ENCODE peak calls at places on chromosomes 6 and 20, in seven cellular contexts. N, L, J, D, F, O and Z are unnamed samples.

GRCh38 chr6:81761197-81761596 is 8.7 kb upstream of the TENT5A start:
- DNase-seq in N (no peak), L (no peak), J (no peak), D (no peak), F (no peak), O (no peak), Z (no peak)

GRCh38 chr6:149852180-149852579 is 12.0 kb downstream of the LRP11 start:
- DNase-seq in N (no peak), L (no peak), J (no peak), D (no peak), F (no peak), O (no peak), Z (peak; percentile 49)

GRCh38 chr20:16947346-16947943 is 199.3 kb downstream of the OTOR start:
- DNase-seq in N (no peak), L (no peak), J (no peak), D (no peak), F (no peak), O (no peak), Z (no peak)

GRCh38 chr20:45796336-45797070 is 4.7 kb downstream of the DNTTIP1 start:
- DNase-seq in N (no peak), L (no peak), J (no peak), D (no peak), F (no peak), O (no peak), Z (no peak)

GRCh38 chr6:6875818-6876470 is 231.8 kb upstream of the RREB1 start:
- DNase-seq in N (no peak), L (no peak), J (no peak), D (no peak), F (peak; percentile 66), O (peak; percentile 88), Z (peak; percentile 54)

GRCh38 chr20:38649275-38649891 is 47.8 kb downstream of the ARHGAP40 start:
- DNase-seq in N (no peak), L (no peak), J (no peak), D (no peak), F (no peak), O (no peak), Z (peak; percentile 46)

GRCh38 chr20:21101453-21102251 is 4.5 kb downstream of the LINC00237 start:
- DNase-seq in N (no peak), L (peak; percentile 28), J (no peak), D (peak; percentile 22), F (no peak), O (no peak), Z (peak; percentile 29)

GRCh38 chr20:44714701-44715494 is at the start of gene CCN5:
- DNase-seq in N (peak; percentile 87), L (peak; percentile 77), J (peak; percentile 74), D (peak; percentile 89), F (peak; percentile 32), O (no peak), Z (peak; percentile 94)

GRCh38 chr6:146095481-146095880 is 66.6 kb downstream of the GRM1 start:
- DNase-seq in N (no peak), L (no peak), J (no peak), D (no peak), F (no peak), O (no peak), Z (no peak)

GRCh38 chr20:51613576-51613975 is 71.1 kb upstream of the NFATC2 start:
- DNase-seq in N (no peak), L (no peak), J (peak; percentile 77), D (no peak), F (no peak), O (no peak), Z (no peak)

GRCh38 chr6:140908505-140908904 is 1224.2 kb upstream of the GJE1 start:
- DNase-seq in N (no peak), L (no peak), J (no peak), D (no peak), F (no peak), O (no peak), Z (no peak)

GRCh38 chr6:158715330-158716311 is 65.8 kb downstream of the SYTL3 start:
- DNase-seq in N (no peak), L (peak; percentile 38), J (no peak), D (no peak), F (no peak), O (no peak), Z (no peak)

GRCh38 chr6:11494786-11495564 is 42.6 kb upstream of the TMEM170B start:
- DNase-seq in N (no peak), L (no peak), J (no peak), D (no peak), F (no peak), O (no peak), Z (no peak)

GRCh38 chr20:54416770-54417169 is 58.6 kb upstream of the DOK5 start:
- DNase-seq in N (no peak), L (no peak), J (no peak), D (no peak), F (no peak), O (no peak), Z (no peak)

GRCh38 chr6:37624606-37625574 is 72.8 kb downstream of the MDGA1 start:
- DNase-seq in N (peak; percentile 78), L (peak; percentile 77), J (no peak), D (peak; percentile 55), F (no peak), O (no peak), Z (peak; percentile 66)

GRCh38 chr6:144515761-144516160 is 230.6 kb downstream of the UTRN start:
- DNase-seq in N (no peak), L (no peak), J (no peak), D (no peak), F (no peak), O (no peak), Z (no peak)

GRCh38 chr6:30882764-30883475 is 1.4 kb upstream of the DDR1 start:
- DNase-seq in N (peak; percentile 90), L (no peak), J (no peak), D (no peak), F (peak; percentile 54), O (no peak), Z (no peak)

GRCh38 chr20:1332749-1333300 is 3.9 kb upstream of the SDCBP2 start:
- DNase-seq in N (no peak), L (no peak), J (no peak), D (peak; percentile 11), F (no peak), O (no peak), Z (no peak)

GRCh38 chr20:37541326-37541725 is 13.7 kb upstream of the BLCAP start:
- DNase-seq in N (no peak), L (no peak), J (no peak), D (peak; percentile 2), F (no peak), O (no peak), Z (no peak)

GRCh38 chr6:7939864-7940228 is 29.3 kb upstream of the TXNDC5 start:
- DNase-seq in N (no peak), L (no peak), J (no peak), D (no peak), F (no peak), O (no peak), Z (peak; percentile 13)

GRCh38 chr6:139603554-139603953 is 229.1 kb upstream of the CITED2 start:
- DNase-seq in N (no peak), L (no peak), J (no peak), D (no peak), F (no peak), O (no peak), Z (no peak)

GRCh38 chr20:63968136-63968927 is 1.4 kb downstream of the ZNF512B start:
- DNase-seq in N (peak; percentile 57), L (peak; percentile 21), J (peak; percentile 25), D (peak; percentile 20), F (no peak), O (no peak), Z (no peak)

GRCh38 chr20:58855506-58856314 is 3.2 kb downstream of the GNAS start:
- DNase-seq in N (no peak), L (no peak), J (no peak), D (no peak), F (no peak), O (no peak), Z (no peak)

DNA sequence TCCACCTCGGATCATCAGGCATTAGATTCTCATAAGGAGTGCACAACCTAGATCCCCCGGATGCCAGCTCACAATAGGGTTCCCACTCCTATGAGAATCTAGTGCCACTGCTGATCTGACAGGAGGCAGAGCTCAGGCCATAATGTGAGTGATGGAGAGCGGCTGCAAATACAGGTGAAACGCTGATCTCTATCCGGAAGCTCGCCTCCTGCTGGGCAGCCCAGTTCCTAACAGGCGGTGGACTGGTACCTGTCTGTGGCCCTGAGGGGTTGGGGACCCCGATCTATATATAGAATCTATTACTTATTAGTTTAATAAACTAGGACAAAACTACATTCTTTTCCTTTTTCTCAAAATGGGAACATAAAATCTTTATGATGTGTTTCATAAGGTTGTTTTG is 741.9 kb downstream of the RFPL4B start:
- DNase-seq in N (no peak), L (no peak), J (no peak), D (no peak), F (no peak), O (no peak), Z (no peak)
- TF ChIP-seq CTCF in N (no peak), L (no peak), J (no peak), D (no peak), F (peak; percentile 50), O (no peak), Z (no peak)

GRCh38 chr6:28651161-28651560 is 125.5 kb downstream of the GPX5 start:
- DNase-seq in N (no peak), L (no peak), J (no peak), D (no peak), F (no peak), O (no peak), Z (no peak)

GRCh38 chr6:28643017-28643740 is 117.5 kb downstream of the GPX5 start:
- DNase-seq in N (no peak), L (no peak), J (no peak), D (no peak), F (peak; percentile 88), O (no peak), Z (peak; percentile 63)

GRCh38 chr6:28648878-28649375 is 123.2 kb downstream of the GPX5 start:
- DNase-seq in N (no peak), L (no peak), J (no peak), D (no peak), F (no peak), O (no peak), Z (no peak)

GRCh38 chr6:28646650-28647049 is 121.0 kb downstream of the GPX5 start:
- DNase-seq in N (no peak), L (no peak), J (no peak), D (no peak), F (no peak), O (no peak), Z (no peak)

GRCh38 chr6:28648035-28648877 is 122.6 kb downstream of the GPX5 start:
- DNase-seq in N (no peak), L (peak; percentile 29), J (peak; percentile 45), D (no peak), F (peak; percentile 75), O (peak; percentile 31), Z (peak; percentile 62)
- H3K4me3 ChIP-seq in N (no peak overlapping the region), L (peak overlapping the region; percentile 25), J (peak overlapping the region; percentile 39), D (peak overlapping the region; percentile 55), F (peak overlapping the region; percentile 74), O (peak overlapping the region; percentile 47), Z (peak overlapping the region; percentile 69)

DNA sequence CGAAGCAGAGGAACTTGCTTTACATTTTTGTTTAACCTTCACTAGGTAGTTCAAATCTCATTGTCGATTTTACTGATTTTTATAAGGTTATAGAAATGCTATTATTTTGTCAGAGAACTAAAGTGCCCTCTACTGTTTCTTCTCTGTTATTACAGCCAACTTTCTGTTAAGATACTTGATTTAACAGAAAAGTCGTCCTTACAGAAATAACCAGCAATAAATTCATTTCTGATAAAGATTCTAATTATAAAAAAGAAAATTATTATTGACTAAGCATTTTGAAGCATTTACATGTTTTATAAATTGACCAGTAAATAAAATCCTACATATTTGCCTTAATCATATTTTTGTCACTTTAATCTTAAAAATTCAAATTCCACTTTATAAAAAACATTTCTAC is 60.8 kb downstream of the OGFRL1 start:
- DNase-seq in N (no peak), L (no peak), J (no peak), D (no peak), F (peak; percentile 16), O (no peak), Z (peak; percentile 56)
- TF ChIP-seq CTCF in N (peak; percentile 22), L (peak; percentile 57), J (peak; percentile 53), D (peak; percentile 82), F (peak; percentile 65), O (peak; percentile 56), Z (peak; percentile 48)

GRCh38 chr20:5751856-5752255 is 1.7 kb downstream of the SHLD1 start:
- DNase-seq in N (peak; percentile 50), L (no peak), J (no peak), D (no peak), F (no peak), O (no peak), Z (no peak)
- H3K4me3 ChIP-seq in N (no peak overlapping the region), L (no peak overlapping the region), J (no peak overlapping the region), D (no peak overlapping the region), F (no peak overlapping the region), O (no peak overlapping the region), Z (no peak overlapping the region)